ENCODE peak calls at places on chromosomes 7 and 10, in ten cellular contexts. U is stimulated activated CD8-positive, alpha-beta memory T cell treated with anti-CD3 and anti-CD28 coated beads, Interleukin-7, amount 100 ng/mL, for 1 hour; C is neural progenitor cell; L is HS-5; G is NCI-H460; W is heart right ventricle; J is lung microvascular endothelial cell; T is CD8-positive, alpha-beta memory T cell; D is M059J; H is Right ventricle myocardium superior. F is an unnamed sample.

GRCh38 chr10:106355450-106355849 is 809.1 kb downstream of the SORCS1 start:
- DNase-seq in U (no peak), C (peak), L (no peak), G (peak), W (no peak), J (no peak), T (no peak), D (no peak), H (no peak), F (no peak)

GRCh38 chr7:31488562-31489203 is 25.2 kb upstream of the ITPRID1 start:
- DNase-seq in U (no peak), C (peak), L (peak), G (peak), W (peak), J (peak), T (no peak), D (peak), H (peak), F (peak)

GRCh38 chr10:129562487-129562886 is 95.4 kb downstream of the MGMT start:
- DNase-seq in U (no peak), C (no peak), L (no peak), G (no peak), W (no peak), J (no peak), T (no peak), D (no peak), H (no peak), F (no peak)

GRCh38 chr7:103689262-103689661 is 243.3 kb upstream of the SLC26A5 start:
- DNase-seq in U (no peak), C (no peak), L (no peak), G (no peak), W (no peak), J (no peak), T (no peak), D (peak), H (no peak), F (no peak)

GRCh38 chr10:9786101-9786500 is 1231.6 kb upstream of the CELF2 start:
- DNase-seq in U (no peak), C (no peak), L (peak), G (no peak), W (no peak), J (no peak), T (no peak), D (no peak), H (no peak), F (peak)

GRCh38 chr7:152424348-152425108 is 11.3 kb downstream of the KMT2C start:
- DNase-seq in U (no peak), C (no peak), L (no peak), G (no peak), W (no peak), J (no peak), T (no peak), D (peak), H (no peak), F (peak)

GRCh38 chr10:78910476-78910875 is 158.3 kb upstream of the ZMIZ1 start:
- DNase-seq in U (no peak), C (no peak), L (no peak), G (no peak), W (no peak), J (no peak), T (no peak), D (no peak), H (no peak), F (no peak)

GRCh38 chr10:24351883-24352778 is 143.2 kb downstream of the KIAA1217 start:
- DNase-seq in U (no peak), C (peak), L (no peak), G (no peak), W (no peak), J (no peak), T (no peak), D (peak), H (no peak), F (no peak)

GRCh38 chr7:18890885-18891621 is 226.4 kb downstream of the TWIST1 start:
- DNase-seq in U (no peak), C (no peak), L (no peak), G (no peak), W (no peak), J (no peak), T (no peak), D (peak), H (no peak), F (no peak)

GRCh38 chr10:102476466-102477141 is 25.3 kb upstream of the C10orf95 start:
- DNase-seq in U (no peak), C (no peak), L (no peak), G (no peak), W (no peak), J (no peak), T (no peak), D (no peak), H (no peak), F (no peak)

GRCh38 chr7:149414745-149415390 is 46.0 kb downstream of the ZNF777 start:
- DNase-seq in U (no peak), C (peak), L (no peak), G (no peak), W (peak), J (peak), T (peak), D (no peak), H (peak), F (peak)

GRCh38 chr7:134155871-134156270 is 28.7 kb downstream of the LRGUK start:
- DNase-seq in U (no peak), C (no peak), L (no peak), G (no peak), W (no peak), J (no peak), T (no peak), D (no peak), H (no peak), F (no peak)

GRCh38 chr10:69407621-69408301 is 9.0 kb downstream of the TACR2 start:
- DNase-seq in U (no peak), C (peak), L (no peak), G (peak), W (no peak), J (peak), T (no peak), D (peak), H (peak), F (peak)

GRCh38 chr10:110505130-110505815 is 7.6 kb downstream of the DUSP5 start:
- DNase-seq in U (no peak), C (no peak), L (no peak), G (no peak), W (no peak), J (peak), T (no peak), D (no peak), H (no peak), F (no peak)

GRCh38 chr10:129468187-129468586 is 1.1 kb downstream of the MGMT start:
- DNase-seq in U (no peak), C (no peak), L (no peak), G (no peak), W (no peak), J (no peak), T (no peak), D (no peak), H (no peak), F (no peak)

GRCh38 chr10:47042815-47043750 is 131.9 kb downstream of the PTPN20 start:
- DNase-seq in U (no peak), C (no peak), L (no peak), G (no peak), W (no peak), J (no peak), T (no peak), D (peak), H (no peak), F (peak)

GRCh38 chr10:70890917-70891431 is 2.6 kb upstream of the PCBD1 start:
- DNase-seq in U (no peak), C (peak), L (no peak), G (no peak), W (peak), J (no peak), T (no peak), D (no peak), H (peak), F (peak)

GRCh38 chr7:18685961-18686360 is 190.4 kb downstream of the HDAC9 start:
- DNase-seq in U (no peak), C (no peak), L (peak), G (no peak), W (no peak), J (no peak), T (no peak), D (peak), H (no peak), F (peak)

F was measured in kidney tubule cell.